ENCODE peak calls at places on chromosomes 16 and 17, in six cellular contexts. E is neuronal stem cell, W is trophoblast cell, U is H9, P is mesendoderm, M is H1. L is an unnamed sample.
A peak's percentile ranks its signal among the peaks of the same experiment; 100 is the strongest.

GRCh38 chr17:30541802-30542201 is 64.6 kb downstream of the GOSR1 start:
- DNase-seq in P (no peak), M (peak; percentile 38), W (no peak), U (no peak), E (no peak), L (no peak)

GRCh38 chr16:88451586-88452484 is 1.2 kb upstream of the ZFPM1 start:
- DNase-seq in U (no peak), E (no peak), W (no peak), P (no peak), M (no peak), L (no peak)

GRCh38 chr17:36901506-36901905 is 35.8 kb upstream of the LHX1 start:
- DNase-seq in E (no peak), P (peak; percentile 93), U (peak; percentile 83), M (no peak), W (peak; percentile 55), L (peak; percentile 33)

GRCh38 chr16:27430923-27431484 is 29.0 kb downstream of the IL21R start:
- DNase-seq in M (peak; percentile 31), P (peak; percentile 21), E (no peak), W (peak; percentile 56), U (peak; percentile 21), L (peak; percentile 52)

GRCh38 chr17:21370430-21370829 is 5.7 kb upstream of the KCNJ12 start:
- DNase-seq in M (no peak), U (no peak), P (peak; percentile 81), E (peak; percentile 69), W (no peak), L (no peak)

GRCh38 chr16:26645629-26646028 is 421.1 kb upstream of the C16orf82 start:
- DNase-seq in W (no peak), P (peak; percentile 71), M (peak; percentile 86), E (peak; percentile 35), U (peak; percentile 78), L (no peak)

GRCh38 chr16:8632675-8633182 is 11.2 kb downstream of the METTL22 start:
- DNase-seq in W (peak; percentile 31), M (no peak), U (no peak), P (no peak), E (no peak), L (no peak)

GRCh38 chr17:4742629-4743028 is 2.9 kb upstream of the CXCL16 start:
- DNase-seq in P (no peak), W (no peak), U (no peak), E (no peak), M (no peak), L (no peak)

GRCh38 chr17:41835214-41835799 is 725 bp downstream of the NT5C3B start:
- DNase-seq in W (no peak), U (no peak), M (no peak), P (no peak), E (no peak), L (no peak)

DNA sequence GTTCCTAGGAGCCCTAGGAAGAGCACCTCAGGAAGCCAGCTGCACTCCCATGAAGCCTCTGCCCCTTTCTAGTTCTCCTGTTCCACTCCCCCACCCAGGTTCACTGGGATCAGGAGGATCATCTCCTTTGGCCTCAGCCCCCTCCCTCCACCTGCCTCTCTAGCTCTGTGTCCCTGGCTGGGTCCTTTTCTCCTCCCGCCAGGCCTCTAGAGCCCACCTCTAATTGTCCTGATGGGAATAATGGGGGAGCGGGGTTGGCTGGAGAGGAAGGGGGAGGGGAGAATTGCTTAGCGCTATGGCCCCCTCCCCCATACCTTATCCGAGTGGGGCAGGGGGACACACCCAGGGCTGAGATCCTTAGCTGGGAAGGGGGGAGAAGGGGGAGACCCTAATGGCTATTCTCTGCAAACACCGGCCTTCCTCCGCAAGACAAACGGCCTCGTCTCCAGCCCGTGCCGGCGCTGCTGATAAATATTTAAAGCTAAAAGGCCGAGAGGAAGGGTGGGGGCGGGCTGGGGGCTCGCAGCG is 999 bp downstream of the HOXB7 start:
- DNase-seq in E (no peak), U (peak; percentile 67), W (no peak), P (no peak), M (no peak), L (no peak)
- H3K4ac ChIP-seq in E (no peak overlapping the region), U (no peak overlapping the region), W (no peak overlapping the region), P (no peak overlapping the region), M (no peak overlapping the region), L (peak overlapping the region; percentile 76)

GRCh38 chr17:72486806-72487205 is 366.0 kb downstream of the SOX9 start:
- DNase-seq in E (no peak), W (no peak), M (no peak), U (no peak), P (no peak), L (no peak)
- H3K4ac ChIP-seq in E (no peak overlapping the region), W (no peak overlapping the region), M (peak overlapping the region; percentile 84), U (no peak overlapping the region), P (no peak overlapping the region), L (no peak overlapping the region)

GRCh38 chr16:78130950-78131349 is 31.5 kb downstream of the WWOX start:
- DNase-seq in E (no peak), P (no peak), M (no peak), U (no peak), W (no peak), L (no peak)

GRCh38 chr16:78137179-78137578 is 37.7 kb downstream of the WWOX start:
- DNase-seq in U (no peak), M (no peak), P (no peak), W (no peak), E (no peak), L (no peak)

GRCh38 chr16:78134944-78135619 is 35.6 kb downstream of the WWOX start:
- DNase-seq in W (no peak), E (no peak), U (no peak), P (no peak), M (no peak), L (no peak)

GRCh38 chr16:78130083-78130608 is 30.7 kb downstream of the WWOX start:
- DNase-seq in M (no peak), W (no peak), E (no peak), P (no peak), U (no peak), L (no peak)

DNA sequence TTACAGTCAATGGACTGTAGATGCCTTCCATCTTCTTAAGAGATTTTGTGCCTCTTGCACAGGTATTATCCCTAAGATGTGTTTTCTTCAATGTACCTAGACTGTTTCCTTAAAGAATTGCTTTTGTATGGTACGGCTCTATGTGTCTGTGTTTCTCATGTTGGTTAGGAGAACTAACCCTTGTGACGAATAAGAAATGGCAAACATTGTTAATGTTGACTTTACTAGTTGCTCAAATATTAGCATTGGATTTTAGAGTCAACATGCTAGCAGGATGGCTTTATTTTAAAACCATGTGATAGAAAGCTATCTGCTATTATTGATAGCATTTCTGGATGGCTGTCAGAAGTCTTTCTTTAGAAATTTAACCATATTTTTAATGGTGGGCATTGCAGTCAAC is 34.5 kb downstream of the WWOX start:
- DNase-seq in P (no peak), U (no peak), M (no peak), W (no peak), E (no peak), L (no peak)
- H3K4ac ChIP-seq in P (no peak overlapping the region), U (no peak overlapping the region), M (no peak overlapping the region), W (no peak overlapping the region), E (no peak overlapping the region), L (no peak overlapping the region)

GRCh38 chr16:49856741-49857330 is 924 bp upstream of the ZNF423 start:
- DNase-seq in W (peak; percentile 47), P (peak; percentile 91), E (peak; percentile 77), M (peak; percentile 85), U (peak; percentile 76), L (peak; percentile 55)

GRCh38 chr16:49854227-49855203 is 1.4 kb downstream of the ZNF423 start:
- DNase-seq in W (no peak), P (peak; percentile 74), M (no peak), U (no peak), E (peak; percentile 37), L (no peak)

GRCh38 chr16:49855280-49855821 is 561 bp downstream of the ZNF423 start:
- DNase-seq in P (peak; percentile 91), U (peak; percentile 86), W (peak; percentile 79), M (peak; percentile 86), E (peak; percentile 89), L (peak; percentile 31)

GRCh38 chr16:49857423-49858181 is 1.7 kb upstream of the ZNF423 start:
- DNase-seq in U (peak; percentile 88), P (peak; percentile 93), E (peak; percentile 66), W (peak; percentile 57), M (peak; percentile 89), L (peak; percentile 11)

DNA sequence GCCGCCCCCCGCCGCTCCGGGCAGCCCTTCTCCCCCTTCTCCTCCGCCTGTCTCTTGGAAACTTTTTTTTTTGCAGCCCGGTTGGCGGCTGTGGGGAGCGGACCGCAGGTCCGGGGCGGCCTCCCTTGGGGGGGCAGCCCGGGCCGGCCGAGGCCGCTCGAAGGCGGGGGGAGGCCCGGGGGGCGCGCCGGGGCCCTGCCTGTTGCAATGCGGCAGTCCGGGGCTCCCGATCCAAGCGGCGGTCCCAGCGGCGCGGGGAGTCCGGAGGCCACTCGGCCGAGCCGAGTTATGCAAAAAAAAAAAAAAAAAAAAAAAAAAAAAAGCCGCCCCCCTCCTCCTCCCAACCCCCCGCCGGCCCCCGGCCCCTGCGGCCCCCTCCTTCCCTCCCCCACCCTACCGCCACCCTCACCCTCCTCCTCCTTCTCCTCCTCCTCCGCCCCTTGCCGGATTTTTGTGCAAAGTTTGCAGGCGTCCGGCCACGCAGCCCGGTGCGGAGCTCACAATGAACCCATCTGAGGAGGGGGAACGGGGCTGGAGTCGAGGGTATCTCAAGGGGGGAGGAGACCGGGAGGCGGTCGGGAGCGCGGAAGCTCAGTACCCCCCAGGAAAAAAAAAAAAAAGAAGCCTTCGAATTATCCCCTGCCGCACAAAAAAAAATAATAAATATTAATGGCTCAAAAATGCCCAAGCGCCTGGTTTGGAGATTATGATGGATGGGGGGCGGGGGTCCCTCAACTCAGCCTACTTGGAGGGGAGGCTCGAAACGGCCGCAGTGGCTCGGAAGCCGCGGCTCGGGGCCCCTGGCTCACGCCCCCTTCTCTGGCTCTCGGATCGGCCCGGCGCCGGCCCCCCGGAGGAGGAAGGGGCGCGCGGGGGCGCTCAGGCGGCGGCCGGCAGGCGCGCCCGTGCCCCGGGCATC is at the start of gene ZNF423:
- DNase-seq in M (no peak), P (peak; percentile 68), E (peak; percentile 51), U (no peak), W (no peak), L (no peak)
- H3K4ac ChIP-seq in M (no peak within 1 kb of the TSS), P (peak within 1 kb of the TSS; percentile 99), E (peak within 1 kb of the TSS; percentile 37), U (no peak within 1 kb of the TSS), W (peak within 1 kb of the TSS; percentile 89), L (no peak within 1 kb of the TSS)

DNA sequence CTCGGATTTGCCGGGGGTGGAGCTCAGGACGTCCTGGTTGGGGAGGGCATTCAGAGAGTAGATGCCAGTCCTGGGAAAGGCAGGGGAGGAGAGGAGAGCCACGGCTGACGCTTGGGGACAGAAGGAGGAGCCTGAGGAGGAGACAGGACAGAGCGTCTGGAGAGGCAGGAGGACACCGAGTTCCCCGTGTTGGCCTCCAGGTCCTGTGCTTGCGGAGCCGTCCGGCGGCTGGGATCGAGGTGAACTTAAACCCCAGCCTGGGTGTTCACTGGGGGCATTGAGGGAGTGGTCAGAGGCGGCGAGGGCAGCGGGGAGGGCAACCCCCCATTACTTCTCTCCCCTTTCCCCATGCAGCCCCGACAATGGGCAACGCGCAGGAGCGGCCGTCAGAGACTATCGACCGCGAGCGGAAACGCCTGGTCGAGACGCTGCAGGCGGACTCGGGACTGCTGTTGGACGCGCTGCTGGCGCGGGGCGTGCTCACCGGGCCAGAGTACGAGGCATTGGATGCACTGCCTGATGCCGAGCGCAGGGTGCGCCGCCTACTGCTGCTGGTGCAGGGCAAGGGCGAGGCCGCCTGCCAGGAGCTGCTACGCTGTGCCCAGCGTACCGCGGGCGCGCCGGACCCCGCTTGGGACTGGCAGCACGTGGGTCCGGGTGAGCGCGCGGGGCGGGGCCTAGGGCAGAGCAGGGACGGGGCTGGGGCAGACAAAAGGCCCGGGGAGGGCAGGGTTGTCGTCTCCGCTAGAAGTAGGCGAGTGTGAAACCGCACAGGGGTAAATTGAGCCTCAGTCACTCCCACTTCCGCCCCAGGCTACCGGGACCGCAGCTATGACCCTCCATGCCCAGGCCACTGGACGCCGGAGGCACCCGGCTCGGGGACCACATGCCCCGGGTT is 3.7 kb downstream of the NOL3 start:
- DNase-seq in P (peak; percentile 78), E (no peak), W (peak; percentile 65), M (peak; percentile 78), U (peak; percentile 84), L (peak; percentile 76)
- H3K4ac ChIP-seq in P (no peak overlapping the region), E (no peak overlapping the region), W (no peak overlapping the region), M (no peak overlapping the region), U (no peak overlapping the region), L (peak overlapping the region; percentile 51)

L was measured in IMR-90.